ENCODE peak calls at places on chromosomes 13 and 19, in eight cellular contexts. One of them, this sample, is unnamed.

GRCh38 chr13:27601771-27602170 is 18.6 kb downstream of the LNX2 start:
- DNase-seq in heart right ventricle: no peak
- DNase-seq in transverse colon: no peak
- DNase-seq in ascending aorta: no peak
- DNase-seq in left ventricle myocardium inferior: no peak
- DNase-seq in psoas muscle: no peak
- DNase-seq in PC-9: no peak
- DNase-seq in A549: no peak
- DNase-seq in this sample: no peak

GRCh38 chr19:50626796-50627195 is 12.9 kb downstream of the SYT3 start:
- DNase-seq in heart right ventricle: no peak
- DNase-seq in transverse colon: no peak
- DNase-seq in ascending aorta: no peak
- DNase-seq in left ventricle myocardium inferior: no peak
- DNase-seq in psoas muscle: no peak
- DNase-seq in PC-9: no peak
- DNase-seq in A549: no peak
- DNase-seq in this sample: no peak

GRCh38 chr13:40235160-40235796 is 431.2 kb downstream of the FOXO1 start:
- DNase-seq in heart right ventricle: no peak
- DNase-seq in transverse colon: no peak
- DNase-seq in ascending aorta: no peak
- DNase-seq in left ventricle myocardium inferior: no peak
- DNase-seq in psoas muscle: no peak
- DNase-seq in PC-9: no peak
- DNase-seq in A549: no peak
- DNase-seq in this sample: no peak

GRCh38 chr13:39148513-39148961 is 110.3 kb downstream of the NHLRC3 start:
- DNase-seq in heart right ventricle: no peak
- DNase-seq in transverse colon: no peak
- DNase-seq in ascending aorta: no peak
- DNase-seq in left ventricle myocardium inferior: no peak
- DNase-seq in psoas muscle: no peak
- DNase-seq in PC-9: peak; percentile 82
- DNase-seq in A549: no peak
- DNase-seq in this sample: peak; percentile 81

GRCh38 chr19:36041831-36042230 is 9.2 kb upstream of the CLIP3 start:
- DNase-seq in heart right ventricle: no peak
- DNase-seq in transverse colon: no peak
- DNase-seq in ascending aorta: no peak
- DNase-seq in left ventricle myocardium inferior: no peak
- DNase-seq in psoas muscle: no peak
- DNase-seq in PC-9: peak; percentile 61
- DNase-seq in A549: no peak
- DNase-seq in this sample: peak; percentile 65

GRCh38 chr13:51632643-51633357 is 48.5 kb downstream of the WDFY2 start:
- DNase-seq in heart right ventricle: no peak
- DNase-seq in transverse colon: no peak
- DNase-seq in ascending aorta: no peak
- DNase-seq in left ventricle myocardium inferior: no peak
- DNase-seq in psoas muscle: no peak
- DNase-seq in PC-9: no peak
- DNase-seq in A549: no peak
- DNase-seq in this sample: no peak

GRCh38 chr19:41877490-41877876 is 404 bp downstream of the CD79A start:
- DNase-seq in heart right ventricle: no peak
- DNase-seq in transverse colon: peak; percentile 37
- DNase-seq in ascending aorta: no peak
- DNase-seq in left ventricle myocardium inferior: no peak
- DNase-seq in psoas muscle: no peak
- DNase-seq in PC-9: no peak
- DNase-seq in A549: no peak
- DNase-seq in this sample: no peak

GRCh38 chr13:95382411-95382810 is 81.2 kb upstream of the ABCC4 start:
- DNase-seq in heart right ventricle: no peak
- DNase-seq in transverse colon: no peak
- DNase-seq in ascending aorta: no peak
- DNase-seq in left ventricle myocardium inferior: no peak
- DNase-seq in psoas muscle: no peak
- DNase-seq in PC-9: peak; percentile 65
- DNase-seq in A549: no peak
- DNase-seq in this sample: peak; percentile 56

GRCh38 chr13:46684287-46685001 is 112.5 kb downstream of the ESD start:
- DNase-seq in heart right ventricle: no peak
- DNase-seq in transverse colon: no peak
- DNase-seq in ascending aorta: no peak
- DNase-seq in left ventricle myocardium inferior: no peak
- DNase-seq in psoas muscle: no peak
- DNase-seq in PC-9: no peak
- DNase-seq in A549: no peak
- DNase-seq in this sample: no peak

GRCh38 chr13:25177636-25178035 is 5.5 kb upstream of the AMER2 start:
- DNase-seq in heart right ventricle: no peak
- DNase-seq in transverse colon: no peak
- DNase-seq in ascending aorta: no peak
- DNase-seq in left ventricle myocardium inferior: no peak
- DNase-seq in psoas muscle: no peak
- DNase-seq in PC-9: no peak
- DNase-seq in A549: no peak
- DNase-seq in this sample: no peak

GRCh38 chr19:1042689-1043511 is 3.0 kb downstream of the ABCA7 start:
- DNase-seq in heart right ventricle: no peak
- DNase-seq in transverse colon: peak; percentile 76
- DNase-seq in ascending aorta: no peak
- DNase-seq in left ventricle myocardium inferior: no peak
- DNase-seq in psoas muscle: peak; percentile 25
- DNase-seq in PC-9: no peak
- DNase-seq in A549: no peak
- DNase-seq in this sample: no peak

DNA sequence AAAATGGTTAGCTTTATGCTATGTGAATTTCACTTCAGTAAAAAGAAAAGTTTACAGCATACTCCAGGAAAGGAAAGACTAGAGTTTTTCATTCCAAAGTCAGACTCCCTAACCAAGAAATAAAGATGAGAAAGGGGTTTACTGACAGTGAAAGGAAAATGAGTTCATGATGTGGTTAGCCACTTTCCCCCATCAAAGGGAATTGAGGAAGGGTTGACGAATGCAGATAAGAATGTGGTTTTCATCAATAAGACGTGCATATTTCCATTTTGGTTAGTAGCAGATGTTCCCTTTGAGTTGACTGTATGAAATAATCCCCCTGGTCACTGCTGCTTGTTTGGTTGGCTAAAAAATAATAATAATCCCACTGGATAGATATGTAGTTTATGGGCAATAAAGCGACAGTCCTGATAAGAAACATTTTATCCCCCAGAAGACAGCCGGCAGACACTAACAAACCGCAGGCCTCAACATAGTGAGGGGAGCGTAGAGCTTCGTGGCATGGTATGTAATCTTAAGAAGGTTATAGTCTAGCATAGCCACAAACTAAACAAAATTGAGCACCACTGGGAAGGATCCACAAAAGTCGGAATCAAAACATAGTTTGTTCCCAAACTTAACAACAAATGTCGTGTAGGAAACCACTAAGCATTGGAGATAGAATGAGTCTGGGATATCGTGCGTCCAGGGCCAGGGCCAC is 114.8 kb downstream of the COL4A2 start:
- DNase-seq in heart right ventricle: no peak
- DNase-seq in transverse colon: no peak
- DNase-seq in ascending aorta: no peak
- DNase-seq in left ventricle myocardium inferior: no peak
- DNase-seq in psoas muscle: no peak
- DNase-seq in PC-9: no peak
- DNase-seq in A549: no peak
- DNase-seq in this sample: no peak
- H3K27ac ChIP-seq in heart right ventricle: peak overlapping the region; percentile 93
- H3K27ac ChIP-seq in transverse colon: peak overlapping the region; percentile 56
- H3K27ac ChIP-seq in ascending aorta: peak overlapping the region; percentile 91
- H3K27ac ChIP-seq in left ventricle myocardium inferior: no peak overlapping the region
- H3K27ac ChIP-seq in psoas muscle: no peak overlapping the region
- H3K27ac ChIP-seq in PC-9: no peak overlapping the region
- H3K27ac ChIP-seq in A549: no peak overlapping the region
- H3K27ac ChIP-seq in this sample: no peak overlapping the region

DNA sequence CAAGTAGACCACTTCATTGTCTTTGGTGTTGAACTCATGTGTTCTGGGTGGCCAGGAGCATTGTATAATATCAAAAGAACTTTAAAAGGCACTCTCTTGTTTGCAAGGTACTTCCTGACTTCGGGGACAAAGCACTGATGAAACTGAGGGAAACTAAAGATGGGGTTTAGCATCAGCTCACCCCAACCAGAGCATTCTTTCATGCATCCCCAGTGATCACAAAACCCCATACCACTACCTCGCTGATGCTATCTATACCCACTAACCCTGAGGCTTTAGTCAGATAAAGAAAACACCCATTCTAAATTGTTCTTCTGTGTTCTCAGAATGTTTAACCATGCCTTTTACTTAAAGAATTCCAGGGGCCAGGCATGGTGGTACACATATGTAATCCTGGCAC is 94.5 kb upstream of the DOCK9 start:
- DNase-seq in heart right ventricle: no peak
- DNase-seq in transverse colon: no peak
- DNase-seq in ascending aorta: no peak
- DNase-seq in left ventricle myocardium inferior: no peak
- DNase-seq in psoas muscle: no peak
- DNase-seq in PC-9: no peak
- DNase-seq in A549: no peak
- DNase-seq in this sample: no peak
- H3K4me1 ChIP-seq in heart right ventricle: peaks cover 7% of the 10 kb centered on the region
- H3K4me1 ChIP-seq in transverse colon: peaks cover 26% of the 10 kb centered on the region
- H3K4me1 ChIP-seq in ascending aorta: no peaks in the 10 kb centered on the region
- H3K4me1 ChIP-seq in left ventricle myocardium inferior: peaks cover 10% of the 10 kb centered on the region
- H3K4me1 ChIP-seq in psoas muscle: no peaks in the 10 kb centered on the region
- H3K4me1 ChIP-seq in PC-9: peaks cover 24% of the 10 kb centered on the region
- H3K4me1 ChIP-seq in A549: peaks cover 18% of the 10 kb centered on the region
- H3K4me1 ChIP-seq in this sample: peaks cover 9% of the 10 kb centered on the region

DNA sequence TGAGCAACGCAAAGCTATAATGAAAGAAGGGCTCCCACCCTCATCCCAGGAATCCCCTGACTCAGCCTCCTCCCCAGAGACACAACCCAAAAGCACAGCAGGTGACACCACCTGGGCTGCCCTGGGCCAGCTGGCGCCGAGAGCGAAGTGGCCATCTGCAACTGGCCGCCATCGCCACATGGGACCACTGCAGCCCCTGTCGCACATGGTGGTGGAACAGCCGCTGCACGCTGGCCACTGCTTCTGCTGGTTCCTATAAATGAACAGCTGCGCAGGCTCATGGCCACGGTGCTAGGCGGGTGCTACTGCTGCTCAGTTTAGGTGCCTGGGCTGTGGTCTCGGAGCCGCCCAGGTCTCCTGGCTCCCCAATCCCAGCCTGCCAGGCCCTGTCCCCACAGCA is 11.6 kb upstream of the ISYNA1 start:
- DNase-seq in heart right ventricle: peak; percentile 10
- DNase-seq in transverse colon: no peak
- DNase-seq in ascending aorta: no peak
- DNase-seq in left ventricle myocardium inferior: no peak
- DNase-seq in psoas muscle: no peak
- DNase-seq in PC-9: no peak
- DNase-seq in A549: no peak
- DNase-seq in this sample: no peak
- TF ChIP-seq CTCF in heart right ventricle: no peak
- TF ChIP-seq CTCF in transverse colon: no peak
- TF ChIP-seq CTCF in ascending aorta: no peak
- TF ChIP-seq CTCF in left ventricle myocardium inferior: no peak
- TF ChIP-seq CTCF in psoas muscle: no peak
- TF ChIP-seq CTCF in PC-9: no peak
- TF ChIP-seq CTCF in A549: no peak
- TF ChIP-seq CTCF in this sample: no peak

DNA sequence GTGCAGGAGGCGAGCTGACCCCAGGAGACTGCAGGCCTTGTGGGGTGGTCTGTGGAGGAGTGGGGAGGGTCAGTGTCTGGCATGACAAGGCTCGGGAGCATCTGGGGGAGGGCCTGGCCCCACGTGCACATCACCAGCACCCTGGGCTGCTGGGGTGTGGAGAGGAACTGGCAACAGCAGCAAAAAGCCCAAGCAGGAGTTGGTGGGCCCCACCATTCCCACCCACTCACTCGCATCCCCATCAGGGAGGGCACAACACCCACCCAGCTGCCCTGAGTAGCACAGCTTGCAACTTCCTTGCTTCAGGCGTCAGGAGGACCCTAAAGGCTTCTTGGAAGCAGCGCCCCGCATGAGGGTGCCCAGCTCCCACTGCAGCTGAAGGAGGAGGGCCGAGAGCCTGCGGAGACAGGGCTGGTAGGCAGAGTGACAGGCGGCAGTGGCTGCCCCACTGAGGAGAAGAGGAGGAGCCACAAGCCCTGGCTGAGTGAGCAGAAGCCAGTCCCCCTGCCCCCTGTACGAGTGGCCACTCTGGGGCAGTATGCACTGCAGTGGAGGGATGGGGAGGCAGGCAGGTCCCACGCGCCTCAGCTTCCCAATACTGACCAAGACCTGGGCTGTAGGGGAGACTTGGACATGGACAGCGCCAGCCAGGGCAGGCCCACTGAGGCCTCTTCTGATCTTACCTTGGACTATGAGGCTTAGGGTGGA is 26.5 kb downstream of the ELL start:
- DNase-seq in heart right ventricle: no peak
- DNase-seq in transverse colon: no peak
- DNase-seq in ascending aorta: no peak
- DNase-seq in left ventricle myocardium inferior: no peak
- DNase-seq in psoas muscle: no peak
- DNase-seq in PC-9: no peak
- DNase-seq in A549: no peak
- DNase-seq in this sample: no peak
- H3K27ac ChIP-seq in heart right ventricle: no peak overlapping the region
- H3K27ac ChIP-seq in transverse colon: peak overlapping the region; percentile 61
- H3K27ac ChIP-seq in ascending aorta: no peak overlapping the region
- H3K27ac ChIP-seq in left ventricle myocardium inferior: no peak overlapping the region
- H3K27ac ChIP-seq in psoas muscle: peak overlapping the region; percentile 70
- H3K27ac ChIP-seq in PC-9: peak overlapping the region; percentile 29
- H3K27ac ChIP-seq in A549: no peak overlapping the region
- H3K27ac ChIP-seq in this sample: no peak overlapping the region

DNA sequence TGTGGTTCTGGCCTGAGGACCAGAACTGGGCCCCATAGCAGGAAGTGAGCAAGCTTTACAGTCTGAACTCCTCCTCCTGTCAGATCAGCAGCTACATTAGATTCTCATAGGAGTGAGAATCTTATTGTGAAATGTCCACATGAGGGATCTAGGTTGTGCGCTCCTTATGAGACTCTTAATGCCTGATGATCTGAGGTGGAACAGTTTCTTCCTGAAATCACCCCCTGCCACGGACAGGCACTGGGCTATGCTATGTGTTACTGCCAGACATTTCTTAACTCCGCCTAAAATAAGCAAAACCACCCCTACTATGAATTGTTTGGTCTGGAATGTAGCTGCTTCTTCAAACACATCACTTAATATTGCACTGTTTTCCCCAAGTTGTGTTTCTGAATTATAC is 4.6 kb downstream of the FBXL3 start:
- DNase-seq in heart right ventricle: no peak
- DNase-seq in transverse colon: no peak
- DNase-seq in ascending aorta: no peak
- DNase-seq in left ventricle myocardium inferior: no peak
- DNase-seq in psoas muscle: no peak
- DNase-seq in PC-9: no peak
- DNase-seq in A549: no peak
- DNase-seq in this sample: peak; percentile 2
- H3K4me1 ChIP-seq in heart right ventricle: peaks cover 73% of the 10 kb centered on the region
- H3K4me1 ChIP-seq in transverse colon: peaks cover 84% of the 10 kb centered on the region
- H3K4me1 ChIP-seq in ascending aorta: peaks cover 33% of the 10 kb centered on the region
- H3K4me1 ChIP-seq in left ventricle myocardium inferior: peaks cover 92% of the 10 kb centered on the region
- H3K4me1 ChIP-seq in psoas muscle: peaks cover 69% of the 10 kb centered on the region
- H3K4me1 ChIP-seq in PC-9: peaks cover 19% of the 10 kb centered on the region
- H3K4me1 ChIP-seq in A549: peaks cover 20% of the 10 kb centered on the region
- H3K4me1 ChIP-seq in this sample: peaks cover 14% of the 10 kb centered on the region

GRCh38 chr19:38792250-38793111 is 3.5 kb downstream of the LGALS7B start:
- DNase-seq in heart right ventricle: peak; percentile 67
- DNase-seq in transverse colon: peak; percentile 64
- DNase-seq in ascending aorta: peak; percentile 72
- DNase-seq in left ventricle myocardium inferior: peak; percentile 60
- DNase-seq in psoas muscle: peak; percentile 44
- DNase-seq in PC-9: no peak
- DNase-seq in A549: no peak
- DNase-seq in this sample: no peak
- TF ChIP-seq CTCF in heart right ventricle: peak; percentile 44
- TF ChIP-seq CTCF in transverse colon: peak; percentile 43
- TF ChIP-seq CTCF in ascending aorta: no peak
- TF ChIP-seq CTCF in left ventricle myocardium inferior: peak; percentile 63
- TF ChIP-seq CTCF in psoas muscle: peak; percentile 1
- TF ChIP-seq CTCF in PC-9: no peak
- TF ChIP-seq CTCF in A549: no peak
- TF ChIP-seq CTCF in this sample: peak; percentile 49

This sample was measured in foreskin keratinocyte.